ENCODE peak calls at places on chromosomes 2 and 18, in six cellular contexts. One of them, this sample, is unnamed.

GRCh38 chr2:217249490-217250451 is 389.9 kb upstream of the TNP1 start:
- DNase-seq in pancreas: no peak
- DNase-seq in tibial artery: peak; percentile 78
- DNase-seq in psoas muscle: no peak
- DNase-seq in Karpas-422: no peak
- DNase-seq in GM23338: peak; percentile 1
- DNase-seq in this sample: no peak

GRCh38 chr2:72089537-72089936 is 58.1 kb downstream of the CYP26B1 start:
- DNase-seq in pancreas: no peak
- DNase-seq in Karpas-422: no peak
- DNase-seq in psoas muscle: no peak
- DNase-seq in GM23338: no peak
- DNase-seq in tibial artery: no peak
- DNase-seq in this sample: no peak

GRCh38 chr2:14634885-14635871 is 2.7 kb downstream of the LRATD1 start:
- DNase-seq in pancreas: peak; percentile 90
- DNase-seq in Karpas-422: no peak
- DNase-seq in tibial artery: peak; percentile 80
- DNase-seq in GM23338: peak; percentile 81
- DNase-seq in psoas muscle: peak; percentile 62
- DNase-seq in this sample: no peak

GRCh38 chr18:7117390-7118355 is at the start of gene LAMA1:
- DNase-seq in Karpas-422: no peak
- DNase-seq in pancreas: peak; percentile 72
- DNase-seq in psoas muscle: peak; percentile 29
- DNase-seq in GM23338: peak; percentile 83
- DNase-seq in tibial artery: no peak
- DNase-seq in this sample: no peak

GRCh38 chr18:59123588-59124369 is 15.9 kb upstream of the SEC11C start:
- DNase-seq in Karpas-422: no peak
- DNase-seq in pancreas: no peak
- DNase-seq in GM23338: no peak
- DNase-seq in psoas muscle: no peak
- DNase-seq in tibial artery: no peak
- DNase-seq in this sample: no peak

GRCh38 chr2:974054-974453 is 23.4 kb downstream of the SNTG2 start:
- DNase-seq in psoas muscle: no peak
- DNase-seq in tibial artery: no peak
- DNase-seq in GM23338: no peak
- DNase-seq in Karpas-422: no peak
- DNase-seq in pancreas: no peak
- DNase-seq in this sample: no peak

GRCh38 chr2:217943379-217944321 is 59.1 kb downstream of the TNS1 start:
- DNase-seq in tibial artery: peak; percentile 95
- DNase-seq in Karpas-422: peak; percentile 52
- DNase-seq in GM23338: peak; percentile 88
- DNase-seq in pancreas: peak; percentile 87
- DNase-seq in psoas muscle: peak; percentile 80
- DNase-seq in this sample: no peak

GRCh38 chr2:173588931-173589369 is 234.3 kb downstream of the CDCA7 start:
- DNase-seq in tibial artery: no peak
- DNase-seq in Karpas-422: no peak
- DNase-seq in pancreas: no peak
- DNase-seq in GM23338: no peak
- DNase-seq in psoas muscle: no peak
- DNase-seq in this sample: no peak

GRCh38 chr2:33058716-33059451 is 112.1 kb downstream of the LTBP1 start:
- DNase-seq in psoas muscle: no peak
- DNase-seq in GM23338: no peak
- DNase-seq in pancreas: no peak
- DNase-seq in Karpas-422: no peak
- DNase-seq in tibial artery: no peak
- DNase-seq in this sample: no peak

GRCh38 chr2:195494452-195494851 is 162.6 kb upstream of the SLC39A10 start:
- DNase-seq in pancreas: no peak
- DNase-seq in GM23338: no peak
- DNase-seq in Karpas-422: peak; percentile 50
- DNase-seq in tibial artery: no peak
- DNase-seq in psoas muscle: no peak
- DNase-seq in this sample: no peak

GRCh38 chr2:46400041-46400440 is 79.3 kb upstream of the TMEM247 start:
- DNase-seq in Karpas-422: no peak
- DNase-seq in tibial artery: no peak
- DNase-seq in GM23338: no peak
- DNase-seq in psoas muscle: no peak
- DNase-seq in pancreas: no peak
- DNase-seq in this sample: no peak

GRCh38 chr18:48855422-48856377 is 95.1 kb downstream of the SMAD7 start:
- DNase-seq in pancreas: peak; percentile 34
- DNase-seq in GM23338: no peak
- DNase-seq in Karpas-422: no peak
- DNase-seq in psoas muscle: no peak
- DNase-seq in tibial artery: no peak
- DNase-seq in this sample: no peak

GRCh38 chr2:109164739-109165221 is 35.8 kb downstream of the SH3RF3 start:
- DNase-seq in pancreas: no peak
- DNase-seq in Karpas-422: peak; percentile 61
- DNase-seq in GM23338: no peak
- DNase-seq in psoas muscle: peak; percentile 44
- DNase-seq in tibial artery: peak; percentile 78
- DNase-seq in this sample: no peak

GRCh38 chr18:25279133-25279532 is 72.8 kb downstream of the ZNF521 start:
- DNase-seq in tibial artery: no peak
- DNase-seq in GM23338: no peak
- DNase-seq in pancreas: no peak
- DNase-seq in psoas muscle: no peak
- DNase-seq in Karpas-422: no peak
- DNase-seq in this sample: no peak

GRCh38 chr18:45046961-45047360 is 366.3 kb downstream of the SETBP1 start:
- DNase-seq in psoas muscle: no peak
- DNase-seq in tibial artery: no peak
- DNase-seq in GM23338: no peak
- DNase-seq in pancreas: no peak
- DNase-seq in Karpas-422: peak; percentile 35
- DNase-seq in this sample: no peak

GRCh38 chr2:36680012-36680411 is 16.5 kb upstream of the VIT start:
- DNase-seq in GM23338: no peak
- DNase-seq in pancreas: no peak
- DNase-seq in psoas muscle: no peak
- DNase-seq in tibial artery: no peak
- DNase-seq in Karpas-422: no peak
- DNase-seq in this sample: no peak

GRCh38 chr2:144431384-144431783 is 88.5 kb downstream of the ZEB2 start:
- DNase-seq in tibial artery: no peak
- DNase-seq in psoas muscle: no peak
- DNase-seq in pancreas: no peak
- DNase-seq in GM23338: peak; percentile 60
- DNase-seq in Karpas-422: no peak
- DNase-seq in this sample: no peak

GRCh38 chr2:22817197-22817596 is 567.8 kb upstream of the KLHL29 start:
- DNase-seq in psoas muscle: peak; percentile 18
- DNase-seq in tibial artery: no peak
- DNase-seq in Karpas-422: no peak
- DNase-seq in GM23338: no peak
- DNase-seq in pancreas: no peak
- DNase-seq in this sample: no peak

GRCh38 chr2:234795272-234795920 is 156.4 kb upstream of the SH3BP4 start:
- DNase-seq in psoas muscle: no peak
- DNase-seq in GM23338: no peak
- DNase-seq in pancreas: no peak
- DNase-seq in Karpas-422: no peak
- DNase-seq in tibial artery: no peak
- DNase-seq in this sample: no peak

GRCh38 chr2:197079414-197079813 is 152.9 kb upstream of the PGAP1 start:
- DNase-seq in tibial artery: no peak
- DNase-seq in psoas muscle: no peak
- DNase-seq in Karpas-422: no peak
- DNase-seq in pancreas: no peak
- DNase-seq in GM23338: no peak
- DNase-seq in this sample: no peak

GRCh38 chr2:126981476-126981875 is 82.8 kb downstream of the TEX51 start:
- DNase-seq in pancreas: no peak
- DNase-seq in GM23338: no peak
- DNase-seq in Karpas-422: no peak
- DNase-seq in tibial artery: no peak
- DNase-seq in psoas muscle: no peak
- DNase-seq in this sample: no peak

GRCh38 chr2:183455056-183455455 is 330.8 kb downstream of the NUP35 start:
- DNase-seq in Karpas-422: no peak
- DNase-seq in pancreas: no peak
- DNase-seq in psoas muscle: no peak
- DNase-seq in tibial artery: no peak
- DNase-seq in GM23338: no peak
- DNase-seq in this sample: no peak

GRCh38 chr2:173676647-173677046 is 288.5 kb downstream of the SP3 start:
- DNase-seq in tibial artery: no peak
- DNase-seq in psoas muscle: no peak
- DNase-seq in GM23338: no peak
- DNase-seq in Karpas-422: no peak
- DNase-seq in pancreas: no peak
- DNase-seq in this sample: no peak

GRCh38 chr2:153235516-153235915 is 243.0 kb downstream of the RPRM start:
- DNase-seq in pancreas: no peak
- DNase-seq in Karpas-422: no peak
- DNase-seq in GM23338: no peak
- DNase-seq in tibial artery: no peak
- DNase-seq in psoas muscle: no peak
- DNase-seq in this sample: peak; percentile 44

GRCh38 chr2:203061346-203061745 is 46.7 kb downstream of the NBEAL1 start:
- DNase-seq in pancreas: no peak
- DNase-seq in psoas muscle: no peak
- DNase-seq in Karpas-422: no peak
- DNase-seq in tibial artery: no peak
- DNase-seq in GM23338: peak; percentile 79
- DNase-seq in this sample: no peak

GRCh38 chr18:50558948-50559749 is 738 bp upstream of the MAPK4 start:
- DNase-seq in tibial artery: no peak
- DNase-seq in Karpas-422: no peak
- DNase-seq in psoas muscle: no peak
- DNase-seq in pancreas: peak; percentile 69
- DNase-seq in GM23338: peak; percentile 34
- DNase-seq in this sample: no peak

GRCh38 chr2:44715671-44716077 is 225.8 kb upstream of the SIX3 start:
- DNase-seq in GM23338: peak; percentile 85
- DNase-seq in psoas muscle: no peak
- DNase-seq in tibial artery: no peak
- DNase-seq in Karpas-422: no peak
- DNase-seq in pancreas: no peak
- DNase-seq in this sample: no peak

GRCh38 chr2:28620371-28620793 is 124.5 kb downstream of the PLB1 start:
- DNase-seq in pancreas: peak; percentile 45
- DNase-seq in psoas muscle: no peak
- DNase-seq in tibial artery: no peak
- DNase-seq in GM23338: no peak
- DNase-seq in Karpas-422: no peak
- DNase-seq in this sample: no peak
- H3K4me1 ChIP-seq in pancreas: peaks cover 26% of the 10 kb centered on the region
- H3K4me1 ChIP-seq in psoas muscle: peaks cover 32% of the 10 kb centered on the region
- H3K4me1 ChIP-seq in tibial artery: peaks cover 52% of the 10 kb centered on the region
- H3K4me1 ChIP-seq in GM23338: peaks cover 7% of the 10 kb centered on the region
- H3K4me1 ChIP-seq in Karpas-422: no peaks in the 10 kb centered on the region
- H3K4me1 ChIP-seq in this sample: peaks cover 72% of the 10 kb centered on the region

GRCh38 chr2:240387325-240387668 is 48.2 kb upstream of the GPC1 start:
- DNase-seq in psoas muscle: no peak
- DNase-seq in Karpas-422: no peak
- DNase-seq in pancreas: no peak
- DNase-seq in tibial artery: no peak
- DNase-seq in GM23338: no peak
- DNase-seq in this sample: no peak
- H3K27ac ChIP-seq in psoas muscle: peak overlapping the region; percentile 68
- H3K27ac ChIP-seq in Karpas-422: no peak overlapping the region
- H3K27ac ChIP-seq in pancreas: no peak overlapping the region
- H3K27ac ChIP-seq in tibial artery: no peak overlapping the region
- H3K27ac ChIP-seq in GM23338: no peak overlapping the region
- H3K27ac ChIP-seq in this sample: no peak overlapping the region

DNA sequence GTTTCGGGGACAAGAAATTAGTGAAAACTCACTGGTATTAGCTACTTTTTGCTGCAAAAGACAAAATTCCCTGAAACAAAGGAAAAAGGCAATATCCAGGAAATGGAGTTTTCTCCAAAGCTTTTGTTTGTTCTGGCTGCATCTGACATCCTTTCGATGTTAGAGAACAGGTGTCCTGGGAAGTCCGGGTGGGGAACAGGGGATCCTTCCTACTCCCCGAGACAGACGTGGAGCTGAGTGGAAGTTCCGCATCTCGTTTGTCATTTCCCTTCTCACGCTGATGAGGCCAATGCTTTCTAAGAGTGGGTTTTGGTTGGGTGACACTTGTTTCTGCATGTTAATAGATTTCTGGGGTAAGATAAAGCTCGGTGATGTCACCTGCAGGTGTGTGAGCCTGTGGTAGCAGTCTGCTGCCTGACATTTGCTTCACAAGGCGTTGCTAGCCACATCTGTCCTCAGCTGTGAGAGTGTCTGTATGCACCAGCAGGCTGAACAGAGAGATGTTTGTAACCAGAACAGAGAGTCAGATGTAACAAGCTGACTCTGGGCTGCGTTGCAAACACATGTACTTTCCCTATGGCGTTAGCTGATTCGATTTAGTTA is 125.9 kb downstream of the ACOXL start:
- DNase-seq in psoas muscle: no peak
- DNase-seq in GM23338: peak; percentile 29
- DNase-seq in Karpas-422: peak; percentile 74
- DNase-seq in pancreas: no peak
- DNase-seq in tibial artery: no peak
- DNase-seq in this sample: peak; percentile 96
- H3K4me3 ChIP-seq in psoas muscle: no peak overlapping the region
- H3K4me3 ChIP-seq in GM23338: no peak overlapping the region
- H3K4me3 ChIP-seq in Karpas-422: peak overlapping the region; percentile 56
- H3K4me3 ChIP-seq in pancreas: no peak overlapping the region
- H3K4me3 ChIP-seq in tibial artery: no peak overlapping the region
- H3K4me3 ChIP-seq in this sample: peak overlapping the region; percentile 88

DNA sequence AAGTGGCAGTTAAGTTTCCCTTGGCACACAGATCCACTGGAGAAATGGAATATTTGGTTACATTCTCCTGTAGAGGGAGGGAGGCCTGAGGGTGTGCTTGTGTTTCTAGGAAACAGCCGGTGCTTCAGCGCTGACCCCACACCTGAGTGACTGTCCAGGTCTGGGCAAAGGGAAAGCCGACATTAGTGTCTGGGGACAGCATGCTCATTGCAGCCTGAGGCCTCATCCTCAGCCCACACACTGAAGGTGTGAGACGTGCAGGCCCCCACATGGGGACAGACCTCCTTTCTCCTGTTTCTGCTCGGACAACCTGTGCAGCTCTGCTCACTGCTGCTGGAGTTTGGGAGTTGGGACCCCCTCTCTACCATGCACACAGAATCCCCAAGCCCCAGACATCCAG is 178.3 kb downstream of the ACKR3 start:
- DNase-seq in psoas muscle: no peak
- DNase-seq in Karpas-422: no peak
- DNase-seq in GM23338: no peak
- DNase-seq in tibial artery: peak; percentile 60
- DNase-seq in pancreas: no peak
- DNase-seq in this sample: no peak
- H3K4me1 ChIP-seq in psoas muscle: peaks cover 16% of the 10 kb centered on the region
- H3K4me1 ChIP-seq in Karpas-422: peaks cover 12% of the 10 kb centered on the region
- H3K4me1 ChIP-seq in GM23338: peaks cover 12% of the 10 kb centered on the region
- H3K4me1 ChIP-seq in tibial artery: peaks cover 11% of the 10 kb centered on the region
- H3K4me1 ChIP-seq in pancreas: peaks cover 2% of the 10 kb centered on the region
- H3K4me1 ChIP-seq in this sample: no peaks in the 10 kb centered on the region

GRCh38 chr2:219287569-219288265 is 8.6 kb downstream of the DNAJB2 start:
- DNase-seq in Karpas-422: no peak
- DNase-seq in GM23338: no peak
- DNase-seq in psoas muscle: no peak
- DNase-seq in pancreas: no peak
- DNase-seq in tibial artery: no peak
- DNase-seq in this sample: no peak
- H3K27ac ChIP-seq in Karpas-422: no peak overlapping the region
- H3K27ac ChIP-seq in GM23338: no peak overlapping the region
- H3K27ac ChIP-seq in psoas muscle: no peak overlapping the region
- H3K27ac ChIP-seq in pancreas: no peak overlapping the region
- H3K27ac ChIP-seq in tibial artery: peak overlapping the region; percentile 85
- H3K27ac ChIP-seq in this sample: peak overlapping the region; percentile 31

This sample was measured in CD4-positive, CD25-positive, alpha-beta regulatory T cell.